ENCODE peak calls at places on chromosome 21, in five cellular contexts. E is GM12892, D is bronchial epithelial cell, X is spleen, I is SK-MEL-5. F is an unnamed sample.

GRCh38 chr21:14736672-14737071 is 190.6 kb upstream of the SAMSN1 start:
- DNase-seq in E (no peak), D (no peak), X (no peak), I (no peak), F (no peak)

GRCh38 chr21:42145569-42146250 is 73.2 kb upstream of the ABCG1 start:
- DNase-seq in E (peak), D (no peak), X (peak), I (peak), F (peak)

GRCh38 chr21:42781150-42781980 is 98.0 kb downstream of the WDR4 start:
- DNase-seq in E (no peak), D (peak), X (peak), I (no peak), F (no peak)

GRCh38 chr21:46568562-46568961 is 36.3 kb downstream of the S100B start:
- DNase-seq in E (no peak), D (no peak), X (no peak), I (no peak), F (no peak)

GRCh38 chr21:34801519-34802132 is 132.8 kb downstream of the CLIC6 start:
- DNase-seq in E (no peak), D (peak), X (no peak), I (peak), F (no peak)

GRCh38 chr21:38878394-38879179 is 72.9 kb downstream of the ETS2 start:
- DNase-seq in E (no peak), D (peak), X (no peak), I (no peak), F (no peak)

GRCh38 chr21:41663805-41664788 is 102.8 kb downstream of the RIPK4 start:
- DNase-seq in E (no peak), D (no peak), X (peak), I (no peak), F (no peak)

GRCh38 chr21:38833122-38833521 is 27.4 kb downstream of the ETS2 start:
- DNase-seq in E (no peak), D (no peak), X (no peak), I (no peak), F (no peak)

GRCh38 chr21:15809818-15810217 is 80.0 kb downstream of the USP25 start:
- DNase-seq in E (no peak), D (peak), X (no peak), I (no peak), F (no peak)

GRCh38 chr21:45761703-45762102 is 118.2 kb downstream of the PCBP3 start:
- DNase-seq in E (no peak), D (no peak), X (no peak), I (no peak), F (no peak)

GRCh38 chr21:33360281-33360680 is 35.5 kb downstream of the IFNAR1 start:
- DNase-seq in E (no peak), D (peak), X (no peak), I (no peak), F (peak)

F was measured in COLO829.